ENCODE peak calls at places on chromosome 10, in ten cellular contexts. D is heart right ventricle; P is posterior vena cava; O is GM03348; E is ELR; V is mucosa of gallbladder; Y is stimulated activated CD4-positive, alpha-beta T cell treated with anti-CD3 and anti-CD28 coated beads, Interleukin-1b, Interleukin-23, amount 100 ng/mL, for 1 hour; M is GM13976; K is HT1080; R is colonic mucosa. C is an unnamed sample.

GRCh38 chr10:117214401-117214800 is 17.1 kb downstream of the KCNK18 start:
- DNase-seq in R (no peak), O (no peak), M (no peak), P (no peak), K (peak), Y (no peak), D (no peak), E (peak), V (no peak), C (no peak)

GRCh38 chr10:107618461-107619093 is 454.1 kb upstream of the SORCS1 start:
- DNase-seq in E (peak), V (no peak), K (no peak), D (no peak), P (no peak), Y (no peak), R (no peak), O (peak), M (no peak), C (no peak)

GRCh38 chr10:32379950-32380547 is 33.1 kb upstream of the EPC1 start:
- DNase-seq in R (no peak), O (no peak), E (no peak), Y (no peak), K (no peak), D (no peak), V (no peak), P (no peak), M (no peak), C (peak)

GRCh38 chr10:28587270-28587969 is 54.5 kb downstream of the WAC start:
- DNase-seq in E (no peak), D (no peak), V (no peak), R (no peak), Y (no peak), K (no peak), P (no peak), M (no peak), O (peak), C (no peak)

GRCh38 chr10:9211228-9211627 is 1156.7 kb downstream of the GATA3 start:
- DNase-seq in V (no peak), D (no peak), Y (no peak), K (no peak), R (no peak), P (no peak), M (no peak), E (no peak), O (peak), C (no peak)

GRCh38 chr10:43436291-43437140 is at the start of gene ZNF487:
- DNase-seq in D (peak), E (peak), M (peak), R (peak), P (peak), Y (peak), V (peak), K (peak), O (peak), C (peak)

GRCh38 chr10:1368772-1369171 is 312.6 kb downstream of the WDR37 start:
- DNase-seq in M (peak), V (no peak), O (no peak), Y (no peak), E (peak), D (no peak), P (no peak), R (peak), K (peak), C (peak)

GRCh38 chr10:58967551-58968418 is 208.7 kb upstream of the PHYHIPL start:
- DNase-seq in O (peak), V (peak), D (peak), E (no peak), M (peak), P (no peak), Y (no peak), R (no peak), K (peak), C (no peak)

GRCh38 chr10:132880148-132880981 is 62.0 kb downstream of the CFAP46 start:
- DNase-seq in D (peak), O (no peak), Y (no peak), P (peak), R (no peak), E (no peak), V (no peak), K (no peak), M (no peak), C (no peak)

GRCh38 chr10:133475821-133476640 is 22.3 kb downstream of the SCART1 start:
- DNase-seq in R (no peak), P (no peak), E (no peak), Y (no peak), D (no peak), O (peak), V (no peak), K (no peak), M (no peak), C (no peak)

GRCh38 chr10:86691333-86692022 is 23.2 kb downstream of the LDB3 start:
- DNase-seq in O (no peak), Y (no peak), R (no peak), K (no peak), V (no peak), M (no peak), P (no peak), E (no peak), D (no peak), C (no peak)

GRCh38 chr10:24889636-24890035 is 62.8 kb downstream of the PRTFDC1 start:
- DNase-seq in Y (no peak), M (no peak), O (peak), E (peak), R (no peak), V (no peak), P (no peak), D (no peak), K (peak), C (no peak)

GRCh38 chr10:132432176-132432540 is 35.2 kb downstream of the PWWP2B start:
- DNase-seq in Y (no peak), O (no peak), R (no peak), E (no peak), P (no peak), V (no peak), D (peak), M (no peak), K (no peak), C (no peak)

GRCh38 chr10:63521389-63522128 is at the start of gene REEP3:
- DNase-seq in O (peak), D (peak), R (peak), K (peak), Y (no peak), P (peak), E (peak), M (peak), V (peak), C (peak)

GRCh38 chr10:131820626-131821025 is 80.2 kb upstream of the PPP2R2D start:
- DNase-seq in Y (no peak), P (no peak), V (no peak), R (peak), M (no peak), K (no peak), E (no peak), O (no peak), D (no peak), C (no peak)

GRCh38 chr10:43386549-43386948 is 15.1 kb downstream of the FXYD4 start:
- DNase-seq in P (peak), M (no peak), E (no peak), O (no peak), Y (no peak), D (no peak), V (no peak), R (no peak), K (no peak), C (no peak)

GRCh38 chr10:100502926-100503480 is 16.7 kb downstream of the SEC31B start:
- DNase-seq in V (no peak), O (peak), Y (no peak), P (no peak), R (no peak), E (no peak), K (no peak), M (no peak), D (no peak), C (no peak)

GRCh38 chr10:35451103-35452016 is 115.1 kb downstream of the CCNY start:
- DNase-seq in R (no peak), P (no peak), E (no peak), M (peak), K (no peak), Y (no peak), V (no peak), D (peak), O (no peak), C (peak)

GRCh38 chr10:86340176-86340990 is 26.2 kb downstream of the GRID1 start:
- DNase-seq in P (no peak), M (no peak), V (no peak), E (no peak), D (no peak), Y (no peak), O (no peak), R (no peak), K (no peak), C (no peak)

GRCh38 chr10:89236221-89236620 is 15.4 kb downstream of the LIPA start:
- DNase-seq in M (no peak), R (no peak), O (peak), P (no peak), Y (no peak), E (no peak), D (no peak), V (no peak), K (no peak), C (no peak)

GRCh38 chr10:68106656-68107055 is 2.6 kb upstream of the MYPN start:
- DNase-seq in Y (no peak), V (no peak), E (peak), D (no peak), K (peak), M (no peak), P (no peak), R (no peak), O (peak), C (no peak)

GRCh38 chr10:118557946-118558345 is 37.5 kb downstream of the PRLHR start:
- DNase-seq in K (no peak), D (no peak), P (no peak), V (no peak), E (no peak), Y (no peak), R (no peak), M (no peak), O (no peak), C (no peak)

GRCh38 chr10:102119417-102120141 is 589 bp downstream of the LDB1 start:
- DNase-seq in E (peak), K (peak), R (peak), P (no peak), Y (no peak), O (peak), D (peak), M (peak), V (peak), C (peak)

GRCh38 chr10:46550795-46551700 is 5.4 kb downstream of the GPRIN2 start:
- DNase-seq in V (peak), E (no peak), M (no peak), R (no peak), Y (no peak), K (no peak), D (no peak), O (no peak), P (peak), C (peak)

GRCh38 chr10:8048281-8049008 is 6.0 kb upstream of the GATA3 start:
- DNase-seq in R (no peak), P (no peak), M (no peak), V (no peak), K (no peak), Y (no peak), O (no peak), D (no peak), E (no peak), C (no peak)

GRCh38 chr10:124039432-124040086 is 53.8 kb downstream of the CHST15 start:
- DNase-seq in V (no peak), Y (no peak), D (no peak), P (no peak), E (no peak), K (no peak), O (no peak), M (no peak), R (no peak), C (no peak)

GRCh38 chr10:123093489-123093888 is 42.3 kb upstream of the HMX3 start:
- DNase-seq in M (no peak), Y (no peak), V (no peak), R (no peak), O (no peak), K (no peak), P (no peak), D (no peak), E (no peak), C (no peak)

GRCh38 chr10:104104926-104105325 is 17.0 kb upstream of the SFR1 start:
- DNase-seq in R (no peak), D (no peak), E (peak), M (no peak), P (no peak), V (no peak), O (no peak), K (peak), Y (no peak), C (no peak)

GRCh38 chr10:27745380-27745718 is 270 bp downstream of the MKX start:
- DNase-seq in K (no peak), M (peak), D (no peak), Y (no peak), P (no peak), R (no peak), O (no peak), E (no peak), V (no peak), C (no peak)

GRCh38 chr10:6701289-6701688 is 121.2 kb upstream of the PRKCQ start:
- DNase-seq in K (no peak), V (peak), R (no peak), E (no peak), M (no peak), P (no peak), Y (no peak), O (no peak), D (no peak), C (no peak)

GRCh38 chr10:104127411-104127810 is 5.4 kb downstream of the SFR1 start:
- DNase-seq in E (peak), R (no peak), K (peak), D (no peak), O (no peak), M (no peak), Y (no peak), V (no peak), P (no peak), C (no peak)

GRCh38 chr10:124696446-124697392 is 47.5 kb downstream of the FAM53B start:
- DNase-seq in K (no peak), E (no peak), M (peak), Y (no peak), O (no peak), R (no peak), V (no peak), D (no peak), P (peak), C (no peak)

GRCh38 chr10:50513956-50514355 is 109.8 kb downstream of the SGMS1 start:
- DNase-seq in P (no peak), Y (no peak), K (no peak), R (no peak), V (no peak), O (no peak), E (no peak), D (no peak), M (no peak), C (no peak)

GRCh38 chr10:114547466-114547865 is 110.6 kb downstream of the ABLIM1 start:
- DNase-seq in K (no peak), D (no peak), M (no peak), E (no peak), V (peak), R (no peak), O (no peak), Y (no peak), P (no peak), C (no peak)

C was measured in K562.